ENCODE peak calls at places on chromosomes 13 and 19, in ten cellular contexts. E is OCI-LY7; G is tibial nerve; I is Peyer's patch; T is heart right ventricle; K is body of pancreas; J is CD8-positive, alpha-beta memory T cell; P is CD8-positive, alpha-beta T cell; R is thyroid gland; Z is kidney. V is an unnamed sample.
A peak's percentile ranks its signal among the peaks of the same experiment; 100 is the strongest.

GRCh38 chr13:26502826-26503225 is 54.7 kb upstream of the WASF3 start:
- DNase-seq in E (no peak), R (no peak), G (no peak), I (no peak), J (no peak), K (peak; percentile 36), P (no peak), T (no peak), Z (no peak), V (no peak)

GRCh38 chr13:40102854-40103253 is 447.4 kb downstream of the COG6 start:
- DNase-seq in I (no peak), P (peak; percentile 46), G (no peak), K (no peak), J (no peak), T (no peak), R (no peak), Z (peak; percentile 88), E (no peak), V (no peak)

GRCh38 chr19:10112895-10113591 is 1.6 kb downstream of the P2RY11 start:
- DNase-seq in I (peak; percentile 75), K (peak; percentile 56), E (peak; percentile 73), Z (peak; percentile 80), J (peak; percentile 77), T (no peak), P (peak; percentile 69), G (no peak), R (no peak), V (peak; percentile 60)

GRCh38 chr19:10270616-10271394 is at the start of gene ICAM1:
- DNase-seq in G (peak; percentile 50), I (peak; percentile 86), K (peak; percentile 83), R (peak; percentile 65), T (peak; percentile 88), Z (peak; percentile 96), E (peak; percentile 80), P (peak; percentile 77), J (peak; percentile 70), V (peak; percentile 52)

GRCh38 chr13:73625562-73626339 is 508.5 kb downstream of the KLF12 start:
- DNase-seq in R (no peak), I (no peak), J (peak; percentile 29), P (peak; percentile 39), T (no peak), Z (no peak), G (no peak), E (no peak), K (no peak), V (no peak)

GRCh38 chr19:42529248-42529764 is 1.0 kb upstream of the CEACAM1 start:
- DNase-seq in Z (no peak), P (peak; percentile 67), G (peak; percentile 35), E (peak; percentile 84), R (peak; percentile 56), J (peak; percentile 55), K (peak; percentile 72), I (peak; percentile 78), T (peak; percentile 59), V (peak; percentile 87)

GRCh38 chr19:4578552-4579248 is 19.2 kb upstream of the SEMA6B start:
- DNase-seq in J (no peak), K (no peak), P (no peak), R (no peak), E (no peak), I (no peak), G (no peak), Z (peak; percentile 56), T (no peak), V (no peak)

GRCh38 chr19:51292971-51293370 is 18.5 kb upstream of the IGLON5 start:
- DNase-seq in R (no peak), I (no peak), J (no peak), E (no peak), G (no peak), K (no peak), T (no peak), P (no peak), Z (no peak), V (no peak)

GRCh38 chr19:37691881-37692504 is 27.6 kb downstream of the ZNF607 start:
- DNase-seq in T (peak; percentile 85), G (peak; percentile 43), Z (peak; percentile 94), J (peak; percentile 74), E (peak; percentile 16), I (peak; percentile 85), K (peak; percentile 72), R (peak; percentile 84), P (peak; percentile 80), V (peak; percentile 54)

GRCh38 chr13:77860621-77861020 is 58.0 kb downstream of the EDNRB start:
- DNase-seq in P (no peak), Z (no peak), R (no peak), K (no peak), E (no peak), I (no peak), J (no peak), T (no peak), G (no peak), V (no peak)

GRCh38 chr13:77853701-77854100 is 64.9 kb downstream of the EDNRB start:
- DNase-seq in P (no peak), T (no peak), J (no peak), E (no peak), Z (no peak), I (no peak), K (no peak), R (no peak), G (no peak), V (no peak)

GRCh38 chr13:77859450-77859849 is 59.2 kb downstream of the EDNRB start:
- DNase-seq in K (peak; percentile 31), G (no peak), J (no peak), I (no peak), Z (no peak), E (no peak), R (no peak), T (peak; percentile 24), P (no peak), V (no peak)

GRCh38 chr13:77861716-77862115 is 56.9 kb downstream of the EDNRB start:
- DNase-seq in K (no peak), R (no peak), I (no peak), J (no peak), E (no peak), T (no peak), P (no peak), Z (no peak), G (no peak), V (no peak)

DNA sequence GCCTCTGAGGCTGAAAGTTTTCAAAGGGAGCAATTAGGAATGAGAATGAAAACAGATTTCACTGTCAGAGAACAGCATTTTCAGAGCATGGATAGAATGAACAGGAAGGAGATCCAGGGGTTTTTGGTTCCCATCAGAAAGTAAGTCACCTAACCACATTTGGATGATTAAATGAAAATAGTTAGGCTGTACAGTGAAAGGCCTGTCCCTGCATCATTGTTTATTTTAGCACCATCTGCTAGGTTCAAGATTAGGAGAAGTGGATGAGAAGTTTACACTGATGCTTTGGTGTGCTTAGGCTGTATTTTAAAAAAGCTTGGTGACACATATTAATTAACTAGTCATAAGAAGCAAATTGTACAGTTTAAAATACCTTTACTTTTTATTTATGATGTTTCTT is 60.8 kb downstream of the EDNRB start:
- DNase-seq in P (no peak), R (no peak), J (no peak), G (no peak), T (no peak), E (no peak), K (no peak), I (no peak), Z (no peak), V (no peak)
- H3K4me1 ChIP-seq in P (no peaks in the 10 kb centered on the region), R (no peaks in the 10 kb centered on the region), J (no peaks in the 10 kb centered on the region), G (no peaks in the 10 kb centered on the region), T (peaks cover 30% of the 10 kb centered on the region), E (no peaks in the 10 kb centered on the region), K (no peaks in the 10 kb centered on the region), I (no peaks in the 10 kb centered on the region), Z (no peaks in the 10 kb centered on the region), V (no peaks in the 10 kb centered on the region)

DNA sequence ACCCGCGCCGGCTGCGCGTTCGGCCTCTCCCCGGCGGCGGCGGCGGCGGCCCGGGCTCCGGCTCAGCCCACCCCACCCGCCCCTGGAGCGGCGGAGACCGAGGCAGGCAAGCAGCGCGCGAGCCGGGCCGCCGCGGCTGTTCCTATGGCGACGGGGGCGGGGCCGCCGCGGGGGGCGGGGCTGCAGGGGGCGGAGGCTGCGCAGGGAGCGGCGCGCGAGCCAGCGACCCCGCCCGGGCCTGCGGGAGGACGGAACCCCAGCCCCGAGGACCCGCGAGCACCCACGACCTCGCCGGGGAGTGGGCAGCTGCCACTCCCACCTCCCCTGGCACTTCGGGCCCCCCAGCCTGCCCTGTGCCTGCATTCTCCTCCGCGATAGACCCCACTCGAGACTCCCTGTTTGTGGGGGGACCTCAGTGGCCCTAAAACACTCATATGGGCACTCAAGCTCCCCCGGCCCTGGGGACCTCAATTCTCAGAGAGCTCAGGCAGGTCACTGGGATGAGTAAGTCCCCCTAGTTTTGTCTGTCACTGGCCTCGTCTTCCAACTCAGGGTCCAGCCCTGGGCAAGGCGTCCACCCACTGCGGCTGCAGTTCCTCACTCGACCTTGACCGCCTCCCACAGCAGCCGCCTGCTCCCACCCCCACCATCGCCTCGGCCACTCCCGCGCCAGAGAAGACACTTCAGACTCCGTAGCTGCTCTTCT is at the start of gene CTXN1:
- DNase-seq in G (peak; percentile 58), Z (peak; percentile 90), K (peak; percentile 59), P (peak; percentile 76), J (peak; percentile 61), R (peak; percentile 68), T (no peak), I (peak; percentile 67), E (peak; percentile 73), V (peak; percentile 44)
- H3K27ac ChIP-seq in G (peak within 1 kb of the TSS; percentile 32), Z (no peak within 1 kb of the TSS), K (no peak within 1 kb of the TSS), P (no peak within 1 kb of the TSS), J (no peak within 1 kb of the TSS), R (no peak within 1 kb of the TSS), T (no peak within 1 kb of the TSS), I (no peak within 1 kb of the TSS), E (no peak within 1 kb of the TSS), V (no peak within 1 kb of the TSS)

DNA sequence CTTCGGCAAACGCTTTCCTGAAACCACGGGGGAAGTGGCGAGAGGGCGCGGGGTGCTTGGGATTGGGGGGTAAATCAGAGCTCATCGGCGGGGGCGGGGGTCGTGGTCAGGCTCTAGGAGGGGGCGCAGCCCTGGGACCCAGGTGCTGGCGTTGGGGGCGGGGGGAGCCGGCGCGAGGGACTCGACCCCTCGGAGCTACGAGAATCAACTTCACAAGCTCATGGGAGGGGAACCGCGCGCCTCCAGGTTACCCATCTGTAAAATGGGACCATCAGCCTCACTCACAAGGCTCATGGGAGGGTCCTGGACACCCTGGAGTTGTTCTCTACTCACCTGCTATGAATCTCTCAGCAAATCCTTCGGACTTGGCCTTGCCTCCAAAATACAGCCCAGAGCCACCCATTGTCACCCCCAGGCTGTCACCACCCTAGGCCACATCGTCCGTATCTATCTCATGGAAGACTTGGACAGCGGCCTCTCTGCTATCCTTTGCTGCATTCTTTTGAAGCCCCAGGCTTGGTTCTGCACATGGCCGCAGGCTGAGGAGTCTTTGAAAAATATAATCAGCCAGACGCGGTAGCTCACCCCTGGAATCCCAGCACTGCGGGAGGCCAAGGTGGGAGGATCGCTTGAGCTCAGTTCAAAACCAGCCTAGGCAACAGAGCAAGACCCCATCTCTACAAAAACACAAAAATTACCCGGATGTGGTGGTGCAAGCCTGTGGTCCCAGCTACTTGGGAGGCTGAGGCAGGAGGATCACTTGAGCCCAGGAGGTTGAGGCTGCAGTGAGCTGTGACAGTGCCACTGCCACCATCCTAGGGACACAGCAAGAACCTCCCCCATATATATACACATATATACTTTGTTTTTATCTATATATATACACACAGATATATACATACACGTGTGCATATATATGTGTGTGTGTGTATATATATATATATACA is 939 bp upstream of the RANBP3 start:
- DNase-seq in K (no peak), R (no peak), E (peak; percentile 29), G (no peak), Z (no peak), T (no peak), I (no peak), P (no peak), J (no peak), V (no peak)
- H3K4me1 ChIP-seq in K (peaks cover 45% of the 10 kb centered on the region), R (peaks cover 44% of the 10 kb centered on the region), E (peaks cover 44% of the 10 kb centered on the region), G (peaks cover 25% of the 10 kb centered on the region), Z (peaks cover 15% of the 10 kb centered on the region), T (peaks cover 62% of the 10 kb centered on the region), I (peaks cover 5% of the 10 kb centered on the region), P (peaks cover 41% of the 10 kb centered on the region), J (peaks cover 54% of the 10 kb centered on the region), V (peaks cover 19% of the 10 kb centered on the region)

GRCh38 chr13:30370916-30371521 is 51.3 kb upstream of the UBE2L5 start:
- DNase-seq in P (no peak), G (no peak), E (no peak), I (no peak), J (no peak), Z (no peak), K (no peak), R (no peak), T (no peak), V (no peak)
- H3K27ac ChIP-seq in P (peak overlapping the region; percentile 53), G (no peak overlapping the region), E (peak overlapping the region; percentile 97), I (peak overlapping the region; percentile 54), J (peak overlapping the region; percentile 22), Z (no peak overlapping the region), K (peak overlapping the region; percentile 40), R (no peak overlapping the region), T (no peak overlapping the region), V (peak overlapping the region; percentile 87)